ENCODE peak calls at places on chromosomes 11 and 22, in six cellular contexts. J is IMR-90, R is vagina, E is body of pancreas, W is ovary, A is transverse colon. G is an unnamed sample.
A peak's percentile ranks its signal among the peaks of the same experiment; 100 is the strongest.

GRCh38 chr22:20930004-20930403 is 12.8 kb downstream of the CRKL start:
- DNase-seq in J (no peak), R (no peak), E (no peak), W (no peak), A (no peak), G (no peak)

GRCh38 chr22:24093855-24094254 is 82.8 kb downstream of the CABIN1 start:
- DNase-seq in J (no peak), R (no peak), E (no peak), W (no peak), A (no peak), G (peak; percentile 34)

GRCh38 chr11:106409681-106410080 is 332.2 kb downstream of the AASDHPPT start:
- DNase-seq in J (no peak), R (no peak), E (no peak), W (no peak), A (no peak), G (no peak)

GRCh38 chr22:48690583-48691317 is 1136.9 kb downstream of the BRD1 start:
- DNase-seq in J (no peak), R (no peak), E (no peak), W (no peak), A (no peak), G (no peak)

GRCh38 chr11:106304274-106304673 is 226.8 kb downstream of the AASDHPPT start:
- DNase-seq in J (peak; percentile 66), R (no peak), E (no peak), W (no peak), A (no peak), G (no peak)

GRCh38 chr22:25070870-25071465 is 118.5 kb downstream of the KIAA1671 start:
- DNase-seq in J (no peak), R (no peak), E (no peak), W (no peak), A (no peak), G (no peak)

GRCh38 chr11:68040957-68041591 is 2.2 kb downstream of the TCIRG1 start:
- DNase-seq in J (no peak), R (no peak), E (peak; percentile 66), W (peak; percentile 35), A (no peak), G (no peak)

GRCh38 chr11:2518112-2518982 is 73.5 kb downstream of the KCNQ1 start:
- DNase-seq in J (no peak), R (no peak), E (peak; percentile 7), W (peak; percentile 3), A (peak; percentile 6), G (peak; percentile 41)

GRCh38 chr22:46081831-46082210 is 68.5 kb upstream of the PPARA start:
- DNase-seq in J (no peak), R (no peak), E (peak; percentile 40), W (no peak), A (peak; percentile 9), G (no peak)

DNA sequence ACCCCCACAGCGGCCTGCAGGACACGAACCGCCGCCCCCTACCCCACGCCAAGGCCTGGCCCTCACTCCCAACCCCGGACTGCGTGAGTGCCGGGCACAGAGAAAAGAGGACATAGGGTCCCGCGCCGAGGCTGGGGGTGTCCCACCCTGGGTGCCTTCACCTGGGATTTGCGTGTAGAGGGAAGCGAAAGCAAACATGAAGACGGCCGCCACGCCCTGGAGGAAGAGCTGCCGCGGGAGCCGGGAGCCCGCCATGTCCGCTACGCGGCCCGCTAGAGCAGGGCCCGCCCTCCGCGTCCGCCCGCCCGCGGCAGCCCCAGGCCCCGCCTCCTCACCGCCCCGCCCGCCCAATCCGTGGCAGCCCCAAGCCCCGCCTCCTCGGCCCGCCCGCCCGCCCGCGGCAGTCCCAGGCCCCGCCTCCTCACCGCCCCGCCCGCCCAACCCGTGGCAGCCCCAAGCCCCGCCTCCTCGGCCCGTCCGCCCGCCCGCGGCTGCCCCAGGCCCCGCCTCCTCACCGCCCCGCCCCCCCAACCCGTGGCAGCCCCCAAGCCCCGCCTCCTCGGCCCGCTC is at the start of gene LMF2:
- DNase-seq in J (no peak), R (no peak), E (peak; percentile 94), W (peak; percentile 91), A (peak; percentile 95), G (peak; percentile 90)
- TF ChIP-seq CTCF in J (no peak), R (no peak), E (no peak), W (no peak), A (no peak), G (no peak)

DNA sequence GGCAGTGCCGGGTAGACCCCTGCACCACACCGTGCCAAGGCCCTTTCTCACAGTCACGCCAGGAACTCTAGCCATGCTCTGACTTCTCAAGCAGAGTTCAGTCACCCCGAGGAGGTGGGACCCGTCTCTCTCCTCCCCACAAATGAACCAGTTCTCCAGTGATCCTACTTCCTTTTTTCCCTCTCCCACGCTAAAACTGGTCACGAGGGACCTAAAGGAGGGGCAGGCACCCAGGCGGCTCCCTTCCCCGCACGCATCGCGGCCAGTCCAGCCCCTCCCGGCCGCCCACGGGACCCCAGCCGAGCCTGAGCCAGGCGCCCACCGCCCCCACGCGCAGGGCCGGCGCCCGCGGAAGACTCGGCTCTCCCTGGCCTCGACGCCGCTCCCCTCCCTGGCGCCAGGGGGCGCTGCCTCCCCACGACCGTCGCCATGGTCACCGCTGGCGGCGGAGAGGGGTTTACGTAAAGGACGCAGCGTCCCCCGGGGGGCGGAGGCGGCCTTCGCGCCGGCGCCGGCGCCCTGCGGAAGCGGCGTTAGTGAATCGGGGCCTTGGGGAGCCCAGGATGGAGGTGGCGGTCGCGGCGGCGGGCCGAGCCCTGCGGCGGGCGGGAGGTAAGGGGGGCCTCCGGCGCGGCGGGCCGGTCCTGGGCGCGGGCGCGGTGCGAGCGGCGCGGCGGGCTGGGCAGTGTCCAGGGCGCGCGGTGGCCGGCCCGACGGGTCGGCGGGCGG is at the start of gene DAGLA:
- DNase-seq in J (peak; percentile 43), R (no peak), E (peak; percentile 79), W (peak; percentile 56), A (peak; percentile 74), G (peak; percentile 86)
- TF ChIP-seq POLR2A in J (no peak), R (no peak), E (no peak), W (no peak), A (no peak), G (no peak)

GRCh38 chr11:20671856-20672546 is 2.6 kb downstream of the NELL1 start:
- DNase-seq in J (no peak), R (no peak), E (no peak), W (no peak), A (no peak), G (no peak)
- TF ChIP-seq CTCF in J (no peak), R (no peak), E (no peak), W (no peak), A (no peak), G (no peak)

GRCh38 chr11:58577441-58578135 is 1.3 kb upstream of the ZFP91 start:
- DNase-seq in J (peak; percentile 97), R (no peak), E (no peak), W (no peak), A (peak; percentile 66), G (peak; percentile 86)

GRCh38 chr11:58578635-58579191 is at the start of gene ZFP91:
- DNase-seq in J (peak; percentile 98), R (no peak), E (peak; percentile 98), W (peak; percentile 98), A (peak; percentile 98), G (peak; percentile 98)

GRCh38 chr11:58578136-58578634 is 678 bp upstream of the ZFP91 start:
- DNase-seq in J (peak; percentile 99), R (no peak), E (peak; percentile 97), W (peak; percentile 94), A (peak; percentile 97), G (peak; percentile 87)

GRCh38 chr11:58580311-58580710 is 1.4 kb downstream of the ZFP91 start:
- DNase-seq in J (no peak), R (no peak), E (no peak), W (no peak), A (no peak), G (no peak)

DNA sequence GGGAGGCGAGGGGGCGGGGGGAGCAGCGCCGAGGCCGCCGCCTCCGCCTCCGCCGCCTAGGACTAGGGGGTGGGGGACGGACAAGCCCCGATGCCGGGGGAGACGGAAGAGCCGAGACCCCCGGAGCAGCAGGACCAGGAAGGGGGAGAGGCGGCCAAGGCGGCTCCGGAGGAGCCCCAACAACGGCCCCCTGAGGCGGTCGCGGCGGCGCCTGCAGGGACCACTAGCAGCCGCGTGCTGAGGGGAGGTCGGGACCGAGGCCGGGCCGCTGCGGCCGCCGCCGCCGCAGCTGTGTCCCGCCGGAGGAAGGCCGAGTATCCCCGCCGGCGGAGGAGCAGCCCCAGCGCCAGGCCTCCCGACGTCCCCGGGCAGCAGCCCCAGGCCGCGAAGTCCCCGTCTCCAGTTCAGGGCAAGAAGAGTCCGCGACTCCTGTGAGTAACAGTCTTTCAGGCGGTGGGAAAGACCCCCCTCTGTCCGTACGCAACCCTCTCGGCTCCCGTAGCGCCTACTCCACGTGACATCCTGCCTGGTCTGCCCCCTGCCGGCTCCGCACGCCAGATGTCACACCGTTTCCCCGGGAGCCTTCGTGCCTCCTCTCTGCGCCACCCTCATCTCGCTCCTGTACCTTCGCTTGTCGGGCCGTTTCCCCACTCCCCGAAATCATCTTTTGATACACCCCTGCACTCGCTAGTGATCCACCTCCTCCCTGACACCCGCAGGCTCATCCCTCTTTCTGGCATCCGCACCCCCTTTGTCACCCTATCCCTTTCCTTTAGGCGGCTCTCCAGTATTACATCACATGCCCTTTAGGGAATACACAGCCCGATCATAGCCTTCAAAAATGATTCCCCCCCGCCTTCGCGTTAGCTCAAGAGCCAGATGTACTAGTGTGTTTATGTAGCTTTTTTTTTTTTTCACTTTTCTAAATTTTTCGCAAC is 598 bp downstream of the ZFP91 start:
- DNase-seq in J (peak; percentile 91), R (no peak), E (peak; percentile 91), W (peak; percentile 91), A (peak; percentile 94), G (peak; percentile 97)
- TF ChIP-seq POLR2A in J (peak; percentile 77), R (no peak), E (peak; percentile 57), W (no peak), A (peak; percentile 82), G (no peak)

DNA sequence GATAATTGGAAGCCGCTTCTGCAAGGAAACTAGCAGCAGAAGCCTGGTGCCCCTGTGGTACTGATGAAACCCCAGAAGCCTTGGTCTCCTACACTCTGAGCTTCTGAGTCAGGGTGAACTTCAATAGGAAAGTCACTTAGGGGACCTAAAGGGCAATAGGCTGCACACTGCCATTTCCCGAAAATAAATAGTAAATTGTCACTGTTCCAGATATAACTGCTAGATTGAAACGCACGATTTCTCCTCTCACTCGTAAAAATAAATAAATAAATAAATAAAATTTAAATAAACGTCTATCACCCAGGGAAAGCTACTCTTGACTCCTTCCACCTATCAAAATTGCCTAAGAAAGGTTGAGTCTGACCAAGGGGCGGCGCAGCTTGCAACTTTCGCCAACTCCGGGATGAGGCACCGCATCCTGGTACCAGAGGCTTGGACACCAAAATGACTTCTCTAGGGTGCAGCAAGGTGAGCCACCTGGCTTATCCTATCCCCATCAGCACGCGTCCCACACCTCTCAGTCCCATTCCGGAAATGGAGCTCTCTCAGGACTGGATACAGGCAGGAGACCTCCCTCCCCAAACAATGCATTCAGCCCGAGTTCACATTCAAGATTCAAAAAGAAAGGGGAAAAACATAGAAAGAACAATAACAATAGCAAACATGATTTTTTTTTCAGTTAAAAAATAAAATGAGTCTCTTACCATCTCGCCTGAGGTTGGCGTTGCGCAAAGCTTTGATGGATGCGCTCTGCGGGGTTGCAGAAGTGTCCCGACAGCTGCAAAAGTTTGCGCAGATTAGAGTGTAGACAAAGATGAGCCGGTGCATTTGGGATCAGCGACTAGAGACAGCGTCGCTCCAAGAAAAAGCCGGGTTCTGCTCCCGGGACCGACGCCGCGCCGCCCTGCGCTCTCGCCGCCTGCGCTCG is 583 bp downstream of the PDGFD start:
- DNase-seq in J (peak; percentile 20), R (no peak), E (peak; percentile 40), W (peak; percentile 52), A (no peak), G (peak; percentile 16)
- TF ChIP-seq CTCF in J (peak; percentile 7), R (no peak), E (no peak), W (no peak), A (no peak), G (no peak)